ENCODE peak calls at places on chromosome 18, in eight cellular contexts. J is fibroblast of lung; U is stimulated activated CD8-positive, alpha-beta memory T cell treated with anti-CD3 and anti-CD28 coated beads, Interleukin-12 subunit alpha, Interleukin-12 subunit beta, amount 100 ng/mL, for 4 hours; B is choroid plexus epithelial cell; L is EH; Z is NCI-H1105 treated with DMSO at 0.1 percent for 48 hours; S is NCI-H524 treated with DMSO at 0.1 percent for 48 hours; T is NCI-H1436 treated with DMSO at 0.1 percent for 48 hours. D is an unnamed sample.

GRCh38 chr18:55185391-55185790 is 226.1 kb upstream of the CCDC68 start:
- DNase-seq in J (peak), U (no peak), B (peak), L (peak), Z (no peak), S (no peak), T (no peak), D (peak)

GRCh38 chr18:24544141-24544498 is 83.7 kb downstream of the HRH4 start:
- DNase-seq in J (no peak), U (no peak), B (peak), L (peak), Z (peak), S (peak), T (no peak), D (peak)

GRCh38 chr18:10771053-10771709 is 245.4 kb downstream of the NAPG start:
- DNase-seq in J (peak), U (no peak), B (peak), L (no peak), Z (no peak), S (no peak), T (no peak), D (peak)

GRCh38 chr18:57002627-57003026 is 144.3 kb upstream of the BOD1L2 start:
- DNase-seq in J (no peak), U (no peak), B (peak), L (peak), Z (peak), S (no peak), T (no peak), D (peak)

GRCh38 chr18:76519156-76519549 is 24.1 kb upstream of the ZNF516 start:
- DNase-seq in J (peak), U (no peak), B (peak), L (no peak), Z (no peak), S (peak), T (peak), D (peak)

GRCh38 chr18:53219853-53220252 is 879.9 kb downstream of the DCC start:
- DNase-seq in J (no peak), U (no peak), B (no peak), L (no peak), Z (no peak), S (no peak), T (no peak), D (no peak)

GRCh38 chr18:37362158-37362890 is 203.3 kb downstream of the CELF4 start:
- DNase-seq in J (no peak), U (no peak), B (no peak), L (no peak), Z (peak), S (no peak), T (no peak), D (no peak)

GRCh38 chr18:80095414-80095813 is 13.6 kb upstream of the ADNP2 start:
- DNase-seq in J (no peak), U (no peak), B (no peak), L (no peak), Z (no peak), S (no peak), T (no peak), D (no peak)

GRCh38 chr18:3520230-3521085 is 70.5 kb downstream of the TGIF1 start:
- DNase-seq in J (no peak), U (no peak), B (no peak), L (no peak), Z (no peak), S (no peak), T (no peak), D (no peak)

GRCh38 chr18:49321800-49322461 is 138.5 kb downstream of the DYM start:
- DNase-seq in J (peak), U (no peak), B (peak), L (peak), Z (no peak), S (no peak), T (no peak), D (peak)

GRCh38 chr18:26405190-26405781 is 143.1 kb downstream of the KCTD1 start:
- DNase-seq in J (peak), U (no peak), B (peak), L (peak), Z (peak), S (no peak), T (no peak), D (peak)

GRCh38 chr18:3554811-3555427 is 104.9 kb downstream of the TGIF1 start:
- DNase-seq in J (no peak), U (no peak), B (no peak), L (no peak), Z (no peak), S (peak), T (no peak), D (no peak)

GRCh38 chr18:48842259-48843061 is 108.3 kb downstream of the SMAD7 start:
- DNase-seq in J (no peak), U (no peak), B (peak), L (no peak), Z (no peak), S (no peak), T (no peak), D (peak)

GRCh38 chr18:5197032-5197434 is at the start of gene AKAIN1:
- DNase-seq in J (peak), U (no peak), B (peak), L (peak), Z (peak), S (no peak), T (no peak), D (peak)

GRCh38 chr18:3321133-3321812 is 59.3 kb downstream of the MYL12B start:
- DNase-seq in J (peak), U (no peak), B (peak), L (peak), Z (peak), S (no peak), T (no peak), D (peak)

GRCh38 chr18:37570336-37570930 is 4.8 kb upstream of the CELF4 start:
- DNase-seq in J (no peak), U (no peak), B (no peak), L (no peak), Z (no peak), S (no peak), T (no peak), D (no peak)

GRCh38 chr18:62450546-62451395 is 72.1 kb upstream of the ZCCHC2 start:
- DNase-seq in J (peak), U (no peak), B (peak), L (peak), Z (peak), S (peak), T (no peak), D (peak)

GRCh38 chr18:79590191-79591039 is 89.2 kb upstream of the CTDP1 start:
- DNase-seq in J (no peak), U (no peak), B (peak), L (peak), Z (no peak), S (no peak), T (no peak), D (no peak)